ENCODE peak calls at places on chromosome 21, in eight cellular contexts. F, A, I, N, E, D, T and O are unnamed samples.

GRCh38 chr21:34580181-34580700 is 34.7 kb downstream of the RCAN1 start:
- DNase-seq in A (no peak), D (peak), T (no peak), N (no peak), I (no peak), E (peak), F (peak), O (peak)

GRCh38 chr21:30900881-30901280 is 19.5 kb upstream of the KRTAP11-1 start:
- DNase-seq in A (no peak), E (no peak), T (no peak), F (no peak), D (no peak), I (no peak), N (no peak), O (no peak)

GRCh38 chr21:30579351-30579750 is 10.8 kb downstream of the KRTAP22-2 start:
- DNase-seq in A (no peak), F (no peak), I (no peak), N (no peak), D (no peak), E (no peak), T (no peak), O (no peak)

GRCh38 chr21:15682182-15682895 is 47.4 kb upstream of the USP25 start:
- DNase-seq in N (no peak), D (no peak), A (no peak), T (peak), I (peak), F (no peak), E (no peak), O (peak)

GRCh38 chr21:38955495-38955894 is 149.8 kb downstream of the ETS2 start:
- DNase-seq in D (peak), E (no peak), F (no peak), A (no peak), I (peak), N (peak), T (peak), O (no peak)

GRCh38 chr21:42705746-42706374 is 52.4 kb downstream of the PDE9A start:
- DNase-seq in D (no peak), F (no peak), A (no peak), I (no peak), N (no peak), E (no peak), T (no peak), O (no peak)

GRCh38 chr21:16468191-16468590 is 738.4 kb downstream of the USP25 start:
- DNase-seq in T (no peak), E (no peak), I (peak), D (no peak), N (no peak), F (no peak), A (no peak), O (peak)

GRCh38 chr21:27261676-27262075 is 294.8 kb upstream of the ADAMTS5 start:
- DNase-seq in F (no peak), D (no peak), I (peak), E (no peak), N (no peak), A (no peak), T (no peak), O (no peak)

GRCh38 chr21:42193131-42193671 is 25.7 kb upstream of the ABCG1 start:
- DNase-seq in E (no peak), N (no peak), I (peak), T (peak), D (no peak), F (no peak), A (no peak), O (no peak)

GRCh38 chr21:34204481-34205439 is 131.4 kb downstream of the MRPS6 start:
- DNase-seq in T (no peak), D (no peak), I (no peak), A (no peak), N (no peak), E (no peak), F (no peak), O (no peak)

GRCh38 chr21:39850333-39850732 is 16.9 kb upstream of the PCP4 start:
- DNase-seq in T (no peak), F (peak), D (no peak), E (no peak), N (no peak), I (no peak), A (no peak), O (no peak)

GRCh38 chr21:14358775-14359174 is 24.2 kb downstream of the HSPA13 start:
- DNase-seq in D (no peak), F (no peak), I (peak), A (no peak), T (peak), N (no peak), E (no peak), O (no peak)

GRCh38 chr21:28601708-28602107 is 391.0 kb downstream of the LTN1 start:
- DNase-seq in N (no peak), T (no peak), D (no peak), I (peak), E (no peak), A (no peak), F (no peak), O (peak)

GRCh38 chr21:14716761-14717396 is 170.8 kb upstream of the SAMSN1 start:
- DNase-seq in D (no peak), I (no peak), E (no peak), F (no peak), N (no peak), T (no peak), A (no peak), O (no peak)

GRCh38 chr21:29501451-29501850 is 202.7 kb downstream of the BACH1 start:
- DNase-seq in F (no peak), D (no peak), A (no peak), I (peak), N (no peak), T (peak), E (no peak), O (peak)

GRCh38 chr21:41009398-41010177 is 158.4 kb upstream of the BACE2 start:
- DNase-seq in F (no peak), E (peak), I (no peak), A (no peak), T (no peak), D (no peak), N (no peak), O (no peak)

GRCh38 chr21:34886554-34887385 is 162.3 kb downstream of the RUNX1 start:
- DNase-seq in D (peak), T (no peak), I (no peak), N (no peak), A (peak), E (peak), F (peak), O (no peak)

GRCh38 chr21:31201548-31201947 is 142.5 kb downstream of the TIAM1 start:
- DNase-seq in D (no peak), E (peak), A (no peak), I (peak), T (peak), N (no peak), F (no peak), O (peak)

GRCh38 chr21:15848632-15849031 is 118.8 kb downstream of the USP25 start:
- DNase-seq in N (no peak), D (no peak), E (no peak), A (no peak), T (peak), I (peak), F (no peak), O (peak)

GRCh38 chr21:42560517-42561179 is 47.0 kb downstream of the SLC37A1 start:
- DNase-seq in A (no peak), E (no peak), N (peak), T (no peak), D (peak), F (no peak), I (no peak), O (no peak)

GRCh38 chr21:15850645-15851044 is 120.9 kb downstream of the USP25 start:
- DNase-seq in N (no peak), I (peak), T (peak), E (no peak), D (no peak), A (no peak), F (no peak), O (peak)

GRCh38 chr21:18461743-18462142 is 58.2 kb upstream of the TMPRSS15 start:
- DNase-seq in F (no peak), E (no peak), D (no peak), I (no peak), A (no peak), N (no peak), T (no peak), O (no peak)

GRCh38 chr21:28944296-28944695 is 48.4 kb downstream of the LTN1 start:
- DNase-seq in E (no peak), N (no peak), F (peak), T (no peak), D (no peak), I (peak), A (no peak), O (peak)

GRCh38 chr21:43825610-43825935 is 36.2 kb downstream of the RRP1 start:
- DNase-seq in F (no peak), E (no peak), N (no peak), I (no peak), A (no peak), T (no peak), D (no peak), O (no peak)

GRCh38 chr21:43829161-43829560 is 35.9 kb upstream of the AGPAT3 start:
- DNase-seq in A (no peak), I (no peak), N (peak), E (no peak), T (no peak), F (no peak), D (no peak), O (no peak)

GRCh38 chr21:43825936-43826622 is 36.7 kb downstream of the RRP1 start:
- DNase-seq in D (no peak), F (no peak), E (no peak), T (no peak), N (peak), A (no peak), I (no peak), O (no peak)

GRCh38 chr21:43826623-43826974 is 37.2 kb downstream of the RRP1 start:
- DNase-seq in E (no peak), D (no peak), A (no peak), I (no peak), F (no peak), N (peak), T (no peak), O (no peak)

GRCh38 chr21:43827015-43827611 is 37.7 kb downstream of the RRP1 start:
- DNase-seq in F (peak), N (peak), I (peak), A (no peak), D (no peak), E (no peak), T (peak), O (peak)
- H3K4me3 ChIP-seq in F (no peak), N (no peak), I (no peak), A (no peak), D (no peak), E (no peak), T (no peak), O (no peak)

DNA sequence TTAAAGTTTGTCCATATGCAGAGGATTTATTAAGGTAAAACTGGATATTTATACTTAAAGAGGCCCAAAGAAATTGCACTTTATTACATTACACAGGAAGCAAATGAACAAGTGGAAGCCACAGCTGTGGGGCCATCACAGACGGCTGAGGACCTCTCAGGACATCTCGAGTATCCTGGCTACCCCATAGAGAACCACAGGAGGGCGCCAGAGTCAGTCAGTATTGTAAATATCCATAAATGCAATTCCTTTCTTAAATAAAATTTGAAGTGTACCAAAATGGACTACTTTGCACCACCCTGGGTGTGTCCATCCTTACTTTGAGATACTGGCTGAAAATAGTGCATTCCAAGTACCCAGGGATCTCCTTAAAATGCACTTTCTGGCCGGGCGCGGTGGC is 257.2 kb downstream of the MRPL39 start:
- DNase-seq in E (peak), N (no peak), D (no peak), T (peak), A (no peak), I (peak), F (peak), O (peak)
- TF ChIP-seq CTCF in E (peak), N (no peak), D (no peak), T (peak), A (peak), I (peak), F (no peak), O (peak)

DNA sequence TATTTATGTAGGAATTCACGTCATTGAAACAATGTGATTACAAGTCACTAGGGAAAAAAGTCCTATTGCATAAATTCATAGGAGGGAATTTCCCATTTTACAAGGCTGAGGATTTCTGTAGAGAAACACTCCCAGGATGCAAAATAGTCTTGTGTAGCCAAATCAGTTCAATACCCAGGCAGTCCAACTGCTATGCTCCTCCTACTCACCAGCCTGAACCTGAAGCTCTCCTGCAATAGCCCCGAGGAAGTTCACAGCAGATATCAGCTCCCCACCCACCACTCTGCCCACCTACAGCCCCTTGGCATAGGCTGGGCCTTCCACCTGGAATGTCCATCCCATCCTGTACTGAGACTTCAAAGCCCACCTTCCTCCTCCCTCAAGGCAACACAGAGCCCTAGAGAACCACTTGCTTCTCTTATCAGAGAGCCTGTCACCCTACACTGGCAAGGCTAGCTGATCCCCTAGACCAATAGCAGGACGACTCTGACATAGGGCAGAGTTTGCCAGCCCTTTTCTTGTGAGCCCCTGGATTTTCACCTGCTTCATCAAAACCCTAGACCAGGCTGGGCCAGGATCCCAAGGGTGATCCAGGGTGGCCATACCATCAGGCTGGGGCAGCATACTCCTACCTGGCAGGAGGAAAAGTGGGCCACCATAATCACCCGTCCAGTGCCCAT is 1.5 kb downstream of the LSS start:
- DNase-seq in I (peak), D (no peak), N (no peak), E (peak), T (peak), F (no peak), A (peak), O (peak)
- H3K4me3 ChIP-seq in I (peak), D (no peak), N (peak), E (no peak), T (peak), F (no peak), A (peak), O (peak)

GRCh38 chr21:37615962-37616361 is 249.4 kb downstream of the DYRK1A start:
- DNase-seq in F (no peak), T (no peak), N (no peak), D (no peak), A (no peak), I (no peak), E (no peak), O (no peak)

GRCh38 chr21:37618081-37618480 is 251.5 kb downstream of the DYRK1A start:
- DNase-seq in E (no peak), F (no peak), I (no peak), N (no peak), T (no peak), D (no peak), A (no peak), O (no peak)

GRCh38 chr21:37620401-37620800 is 253.8 kb downstream of the DYRK1A start:
- DNase-seq in N (no peak), T (no peak), A (no peak), F (peak), D (no peak), I (peak), E (no peak), O (peak)

GRCh38 chr21:37622755-37623543 is 256.4 kb downstream of the DYRK1A start:
- DNase-seq in F (no peak), T (no peak), N (no peak), D (no peak), I (no peak), E (no peak), A (no peak), O (no peak)

GRCh38 chr21:37619464-37619974 is 252.9 kb downstream of the DYRK1A start:
- DNase-seq in E (no peak), N (no peak), A (no peak), F (no peak), T (no peak), I (no peak), D (no peak), O (no peak)
- TF ChIP-seq CTCF in E (no peak), N (no peak), A (no peak), F (no peak), T (no peak), I (no peak), D (no peak), O (no peak)

DNA sequence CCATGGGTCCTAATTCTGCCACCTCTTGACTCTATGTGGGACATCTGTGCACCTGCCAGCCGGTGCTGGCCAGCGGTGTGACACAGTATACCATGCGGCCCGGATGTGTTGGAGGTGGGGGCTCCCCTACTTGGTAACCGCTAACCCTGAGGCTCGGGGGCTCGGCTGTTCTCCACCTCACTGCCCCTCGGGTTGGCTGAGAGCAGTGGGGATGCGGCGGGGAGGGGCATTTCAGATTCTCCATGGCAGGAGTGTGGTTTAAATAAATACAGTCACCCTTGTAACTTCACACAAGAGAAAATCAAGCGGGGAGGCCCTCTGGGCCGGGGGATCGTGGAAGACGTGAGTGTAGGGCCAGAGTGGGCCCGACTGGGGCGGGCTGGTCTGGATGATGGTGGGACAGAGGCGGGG is 11.0 kb downstream of the KRTAP10-1 start:
- DNase-seq in N (no peak), F (no peak), D (no peak), A (no peak), I (no peak), T (no peak), E (no peak), O (no peak)
- H3K4me3 ChIP-seq in N (no peak), F (no peak), D (no peak), A (no peak), I (no peak), T (no peak), E (no peak), O (no peak)